ENCODE peak calls at places on chromosomes 1 and 21, in four cellular contexts. Q is heart left ventricle, F is mucosa of descending colon, J is heart right ventricle. N is an unnamed sample. For H3K4me1 and H3K36me3, the result is how much of the 10 kb centered on the place peaks cover.

GRCh38 chr1:246617156-246617555 is 50.9 kb downstream of the CNST start:
- DNase-seq in F (no peak), Q (no peak), J (no peak), N (no peak)

GRCh38 chr1:238457610-238458009 is 566.9 kb upstream of the ZP4 start:
- DNase-seq in F (no peak), J (no peak), Q (no peak), N (no peak)

GRCh38 chr1:17994046-17994445 is 113.6 kb upstream of the IGSF21 start:
- DNase-seq in F (no peak), Q (no peak), J (no peak), N (no peak)

GRCh38 chr21:46442938-46443337 is 15.8 kb upstream of the DIP2A start:
- DNase-seq in Q (no peak), J (no peak), F (peak), N (peak)

GRCh38 chr1:42533101-42533863 is 70.2 kb downstream of the CCDC30 start:
- DNase-seq in F (no peak), Q (no peak), J (no peak), N (no peak)

GRCh38 chr21:28922368-28922767 is 70.3 kb downstream of the LTN1 start:
- DNase-seq in Q (no peak), F (no peak), J (no peak), N (no peak)

GRCh38 chr21:34029724-34030528 is 43.5 kb upstream of the MRPS6 start:
- DNase-seq in J (peak), F (no peak), Q (peak), N (peak)

GRCh38 chr1:85417017-85417416 is 47.9 kb downstream of the DDAH1 start:
- DNase-seq in Q (no peak), F (no peak), J (no peak), N (no peak)

GRCh38 chr1:38028105-38028591 is 15.6 kb downstream of the UTP11 start:
- DNase-seq in Q (no peak), F (no peak), J (no peak), N (no peak)

GRCh38 chr1:17527036-17527914 is 12.2 kb upstream of the ARHGEF10L start:
- DNase-seq in J (no peak), Q (no peak), F (peak), N (no peak)

GRCh38 chr1:180693564-180694244 is 61.9 kb downstream of the XPR1 start:
- DNase-seq in J (no peak), Q (no peak), F (no peak), N (no peak)

GRCh38 chr1:24191860-24192259 is 4.8 kb upstream of the IFNLR1 start:
- DNase-seq in Q (no peak), J (no peak), F (no peak), N (no peak)

GRCh38 chr1:52601519-52601918 is 652 bp upstream of the GPX7 start:
- DNase-seq in J (no peak), Q (no peak), F (no peak), N (no peak)

GRCh38 chr1:2984399-2985061 is 36.7 kb upstream of the ACTRT2 start:
- DNase-seq in F (peak), Q (no peak), J (no peak), N (no peak)

GRCh38 chr1:87329051-87329755 is 523 bp downstream of the LMO4 start:
- DNase-seq in J (peak), Q (peak), F (peak), N (peak)

GRCh38 chr1:225866061-225866844 is 15.9 kb downstream of the TMEM63A start:
- DNase-seq in Q (no peak), F (peak), J (no peak), N (peak)

GRCh38 chr21:36719614-36720013 is 20.7 kb downstream of the SIM2 start:
- DNase-seq in Q (no peak), F (peak), J (no peak), N (no peak)

GRCh38 chr1:16163882-16164820 is 8.3 kb upstream of the EPHA2 start:
- DNase-seq in Q (no peak), J (no peak), F (no peak), N (peak)

GRCh38 chr1:29332204-29332603 is 95.9 kb downstream of the PTPRU start:
- DNase-seq in Q (no peak), J (no peak), F (no peak), N (peak)

GRCh38 chr21:44082648-44083436 is 24.4 kb upstream of the PWP2 start:
- DNase-seq in F (no peak), Q (no peak), J (no peak), N (no peak)

GRCh38 chr1:62725255-62725654 is 37.1 kb upstream of the DOCK7 start:
- DNase-seq in J (no peak), Q (no peak), F (no peak), N (peak)

DNA sequence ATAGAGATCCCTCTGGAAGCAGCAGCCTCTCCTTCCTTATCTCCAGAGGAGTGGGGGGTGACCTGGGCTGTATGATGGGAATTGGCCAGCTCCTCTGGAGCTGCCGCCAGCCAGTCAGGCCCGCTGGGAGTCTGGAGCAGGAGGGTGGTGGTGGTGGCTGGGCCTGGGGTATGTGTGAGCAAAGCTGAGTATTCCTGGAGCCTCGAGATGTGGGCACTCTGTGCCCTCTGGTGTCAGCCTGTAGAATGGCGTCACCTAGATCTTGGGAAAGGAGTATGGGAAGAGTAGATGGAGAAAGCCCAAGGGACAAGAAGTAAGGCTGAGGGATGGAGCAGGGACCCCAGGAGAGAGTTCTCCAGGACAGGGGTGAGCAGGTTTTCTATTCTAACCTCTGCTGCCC is 16.0 kb downstream of the VANGL2 start:
- DNase-seq in F (no peak), Q (no peak), J (no peak), N (peak)
- H3K4me1 ChIP-seq in F (under half), Q (under half), J (under half), N (under half)

GRCh38 chr1:20323613-20323920 is 32.9 kb downstream of the VWA5B1 start:
- DNase-seq in F (no peak), J (no peak), Q (no peak), N (no peak)

GRCh38 chr1:20324704-20325406 is 34.2 kb downstream of the VWA5B1 start:
- DNase-seq in J (no peak), Q (no peak), F (no peak), N (no peak)

GRCh38 chr1:20322081-20322824 is 31.6 kb downstream of the VWA5B1 start:
- DNase-seq in J (no peak), Q (no peak), F (no peak), N (no peak)

GRCh38 chr1:20321573-20321972 is 30.9 kb downstream of the VWA5B1 start:
- DNase-seq in Q (no peak), F (no peak), J (no peak), N (no peak)

DNA sequence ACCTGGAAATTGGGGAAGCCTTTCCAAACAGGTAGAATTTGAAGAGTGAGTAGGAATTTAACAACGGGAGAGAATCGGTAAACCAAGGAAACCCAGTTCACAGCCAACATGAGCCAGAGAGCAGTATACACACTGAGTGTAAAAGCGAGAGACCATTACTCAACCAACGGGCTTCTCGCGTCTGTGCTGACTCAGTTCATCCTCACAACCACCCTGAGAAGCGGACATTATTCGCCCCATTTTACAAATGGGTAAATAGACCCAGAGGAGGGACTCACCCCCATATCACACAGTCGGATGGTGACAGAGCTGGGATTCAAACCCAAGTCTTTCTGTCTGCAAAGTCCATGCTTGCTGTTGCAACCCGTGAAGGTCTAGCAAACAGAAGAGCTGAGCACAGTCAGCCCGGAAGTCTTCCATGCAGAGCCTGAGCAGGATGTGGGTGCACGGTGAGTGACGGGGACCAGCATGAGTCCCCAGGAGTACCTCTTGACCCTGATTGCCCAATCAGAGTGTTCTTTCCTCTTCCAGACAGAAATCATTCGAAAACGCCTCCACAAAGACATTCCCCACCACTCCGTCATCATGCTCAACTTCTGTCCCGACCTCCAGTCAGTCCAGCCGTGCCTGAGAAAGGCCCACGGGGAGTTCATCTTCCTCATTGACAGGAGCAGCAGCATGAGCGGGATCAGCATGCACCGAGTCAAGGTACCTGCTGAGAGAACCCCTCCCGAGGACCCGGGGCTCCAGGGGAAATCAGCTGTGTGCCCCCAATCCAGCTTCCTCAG is 32.3 kb downstream of the VWA5B1 start:
- DNase-seq in F (no peak), J (no peak), Q (no peak), N (no peak)
- H3K36me3 ChIP-seq in F (under half), J (under half), Q (under half), N (under half)

GRCh38 chr1:21668232-21669032 is 725 bp downstream of the RAP1GAP start:
- DNase-seq in F (peak), Q (no peak), J (no peak), N (no peak)
- H3K4me1 ChIP-seq in F (under half), Q (under half), J (half or more), N (under half)

GRCh38 chr1:9031484-9032259 is 5.4 kb upstream of the SLC2A7 start:
- DNase-seq in J (peak), F (no peak), Q (peak), N (no peak)
- H3K36me3 ChIP-seq in J (under half), F (under half), Q (under half), N (under half)

DNA sequence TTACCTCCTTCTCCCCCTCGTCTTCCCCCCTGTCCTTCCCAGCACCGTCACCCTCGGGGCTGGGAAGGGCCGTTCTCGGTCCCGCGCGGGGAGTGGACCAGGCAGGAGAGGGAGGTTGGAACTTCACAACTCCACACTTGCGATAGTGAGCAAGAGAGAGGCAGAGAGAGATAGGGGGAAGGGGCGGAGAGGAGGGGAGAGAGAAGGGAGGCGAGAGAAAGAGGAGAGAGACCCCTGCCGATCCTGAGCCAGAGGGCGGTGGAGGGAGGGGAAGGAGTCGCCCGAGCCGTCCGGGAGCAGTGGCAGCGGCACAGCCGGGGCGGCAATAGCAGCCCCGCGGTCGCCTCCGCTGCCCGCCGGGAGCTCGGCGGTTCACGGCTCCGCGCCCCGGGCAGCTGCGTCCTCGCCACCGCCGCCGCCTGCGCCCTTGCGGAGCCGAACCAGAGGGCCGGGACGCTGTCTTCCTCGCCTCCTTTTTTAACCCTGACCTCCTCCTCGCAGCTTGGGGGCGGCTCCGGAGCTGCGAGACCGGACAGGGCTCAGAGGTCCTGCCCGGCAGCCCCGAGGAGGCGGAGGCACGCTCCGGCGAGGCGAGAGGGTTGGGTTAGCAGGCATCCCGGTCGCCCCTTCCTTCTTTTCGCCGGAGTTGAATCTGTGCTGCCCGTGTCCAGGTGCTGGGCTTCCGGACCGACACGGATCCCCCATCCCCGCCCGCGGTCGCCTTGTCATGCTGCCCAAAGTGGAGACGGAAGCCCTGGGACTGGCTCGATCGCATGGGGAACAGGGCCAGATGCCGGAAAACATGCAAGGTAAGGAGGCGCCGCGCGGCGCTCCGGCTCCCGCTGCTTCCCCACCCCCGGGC is 11.7 kb downstream of the NR5A2 start:
- DNase-seq in J (no peak), F (peak), Q (peak), N (no peak)
- H3K4me1 ChIP-seq in J (under half), F (under half), Q (half or more), N (under half)

DNA sequence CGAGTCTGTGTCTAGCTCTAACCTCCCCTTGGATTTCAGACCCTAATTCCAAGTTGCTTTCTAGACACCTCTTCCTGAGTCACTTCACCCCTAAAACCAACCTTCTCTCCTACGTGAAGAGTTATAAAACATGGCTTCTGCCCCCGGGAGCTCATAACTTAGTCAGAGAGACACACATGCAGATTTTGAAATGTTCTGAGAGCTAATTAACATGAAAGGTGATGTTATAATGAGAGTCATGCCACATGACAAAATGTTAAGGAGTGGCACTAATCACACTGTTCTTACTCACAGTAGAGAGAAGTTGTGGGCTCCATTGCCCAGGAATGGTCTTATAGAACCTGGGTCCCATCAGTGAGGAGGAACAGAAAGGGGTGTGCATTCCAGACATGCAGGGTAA is 117.1 kb downstream of the LRIG2 start:
- DNase-seq in F (no peak), Q (no peak), J (no peak), N (no peak)
- H3K36me3 ChIP-seq in F (under half), Q (under half), J (under half), N (under half)

DNA sequence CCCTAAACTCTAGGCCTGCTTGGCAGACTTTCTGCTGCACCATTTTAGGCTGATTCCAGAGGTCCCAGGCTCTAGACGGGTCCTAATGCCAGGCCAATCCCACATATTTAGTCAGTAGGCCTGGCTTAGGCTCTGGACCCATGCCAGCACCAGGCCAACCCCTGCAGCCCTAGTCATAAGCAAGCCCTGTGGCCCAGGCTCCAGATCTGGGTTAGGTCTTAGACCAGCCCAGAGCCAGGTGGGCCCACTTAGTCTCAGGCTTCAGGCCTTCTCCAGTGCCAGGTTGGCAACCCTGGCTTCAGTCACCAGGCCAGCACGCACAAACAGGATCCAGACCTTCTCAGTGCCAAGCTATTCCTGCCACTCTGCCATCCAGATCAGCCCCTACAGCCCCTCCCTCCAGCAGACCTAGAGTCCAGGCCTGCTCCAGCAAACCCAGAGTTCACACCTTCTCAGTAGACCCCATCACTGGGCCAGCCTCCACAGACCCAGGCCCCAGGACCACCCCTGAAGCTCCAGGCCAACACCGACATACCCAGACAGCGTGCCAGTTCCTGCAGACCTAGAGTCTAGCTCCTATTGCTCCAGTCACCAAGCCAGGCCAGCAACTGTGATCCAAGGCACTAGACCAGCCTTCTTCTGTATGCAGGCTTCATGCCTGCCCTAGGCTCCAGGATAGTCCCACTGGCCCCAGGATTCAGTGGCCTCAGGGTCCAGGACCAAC is 467.6 kb downstream of the RWDD3 start:
- DNase-seq in F (peak), Q (no peak), J (no peak), N (no peak)
- H3K4me1 ChIP-seq in F (under half), Q (under half), J (under half), N (under half)

N was measured in A673.